ENCODE peak calls at places on chromosomes 5 and 9, in five cellular contexts. K, J, L, C and S are unnamed samples.

GRCh38 chr9:96458226-96458625 is 8.3 kb downstream of the HABP4 start:
- DNase-seq in L (no peak), J (no peak), K (peak), C (no peak), S (no peak)

GRCh38 chr5:5432020-5432707 is 9.7 kb downstream of the ICE1 start:
- DNase-seq in K (no peak), C (peak), L (no peak), J (no peak), S (no peak)

GRCh38 chr5:177133845-177134652 is 476 bp downstream of the NSD1 start:
- DNase-seq in J (no peak), L (peak), C (peak), K (no peak), S (peak)

GRCh38 chr9:82679488-82679887 is 383.5 kb downstream of the RASEF start:
- DNase-seq in L (no peak), K (no peak), J (no peak), C (no peak), S (no peak)

GRCh38 chr9:127897194-127897692 is 2.2 kb downstream of the ST6GALNAC6 start:
- DNase-seq in C (peak), L (peak), J (peak), K (peak), S (peak)

GRCh38 chr5:73668422-73669116 is 42.6 kb downstream of the ARHGEF28 start:
- DNase-seq in J (no peak), K (no peak), L (no peak), C (no peak), S (no peak)

GRCh38 chr5:177520906-177521513 is 4.2 kb upstream of the DDX41 start:
- DNase-seq in K (no peak), C (no peak), J (no peak), L (peak), S (no peak)

GRCh38 chr5:168596927-168597326 is 17.8 kb upstream of the PANK3 start:
- DNase-seq in C (no peak), L (no peak), J (no peak), K (no peak), S (no peak)

GRCh38 chr5:160672521-160672920 is 179.5 kb downstream of the ATP10B start:
- DNase-seq in K (no peak), L (no peak), C (no peak), J (no peak), S (no peak)

GRCh38 chr9:98410185-98410697 is 154.8 kb upstream of the TBC1D2 start:
- DNase-seq in C (peak), J (peak), K (no peak), L (no peak), S (no peak)

GRCh38 chr5:142295084-142295758 is 29.6 kb downstream of the SPRY4 start:
- DNase-seq in C (peak), K (no peak), L (no peak), J (peak), S (no peak)

GRCh38 chr5:66529182-66529581 is 67.0 kb upstream of the MAST4 start:
- DNase-seq in K (no peak), J (no peak), L (no peak), C (no peak), S (no peak)

GRCh38 chr5:136840601-136841000 is 475.3 kb upstream of the TRPC7 start:
- DNase-seq in K (no peak), L (no peak), J (no peak), C (no peak), S (no peak)

GRCh38 chr9:5536684-5537083 is 26.4 kb downstream of the PDCD1LG2 start:
- DNase-seq in C (no peak), L (no peak), J (no peak), K (no peak), S (peak)

GRCh38 chr5:167821096-167821590 is 470.3 kb upstream of the WWC1 start:
- DNase-seq in C (no peak), K (no peak), L (no peak), J (no peak), S (no peak)

GRCh38 chr5:163696270-163696887 is 191.0 kb downstream of the MAT2B start:
- DNase-seq in L (no peak), C (peak), J (peak), K (no peak), S (peak)

GRCh38 chr5:74552101-74552500 is 88.4 kb downstream of the ENC1 start:
- DNase-seq in L (no peak), C (no peak), K (no peak), J (no peak), S (no peak)

GRCh38 chr9:84670106-84670800 is 724 bp downstream of the NTRK2 start:
- DNase-seq in L (peak), K (no peak), C (no peak), J (no peak), S (peak)

GRCh38 chr5:479566-480319 is 36.8 kb downstream of the EXOC3 start:
- DNase-seq in L (no peak), C (no peak), J (no peak), K (no peak), S (no peak)

GRCh38 chr5:148963679-148964078 is 99.2 kb downstream of the SH3TC2 start:
- DNase-seq in C (no peak), L (no peak), K (no peak), J (no peak), S (no peak)

GRCh38 chr5:173778784-173779304 is 109.3 kb upstream of the CPEB4 start:
- DNase-seq in L (no peak), K (no peak), J (no peak), C (peak), S (no peak)

GRCh38 chr9:112711050-112711689 is 6.7 kb downstream of the INIP start:
- DNase-seq in C (peak), L (no peak), K (no peak), J (no peak), S (no peak)

GRCh38 chr9:132035679-132036078 is 44.0 kb downstream of the MED27 start:
- DNase-seq in C (no peak), K (no peak), L (no peak), J (no peak), S (no peak)

GRCh38 chr5:144812770-144813169 is 642.1 kb downstream of the KCTD16 start:
- DNase-seq in J (no peak), L (no peak), K (no peak), C (peak), S (no peak)

GRCh38 chr5:176711883-176712282 is 64.6 kb downstream of the TSPAN17 start:
- DNase-seq in J (no peak), K (no peak), C (no peak), L (no peak), S (no peak)

GRCh38 chr5:125967576-125967975 is 455.6 kb upstream of the GRAMD2B start:
- DNase-seq in J (no peak), L (no peak), C (no peak), K (no peak), S (no peak)

GRCh38 chr9:122191519-122191918 is 31.8 kb downstream of the MORN5 start:
- DNase-seq in K (no peak), L (no peak), J (no peak), C (no peak), S (no peak)

GRCh38 chr5:141513021-141513626 is 24.2 kb downstream of the PCDHGC5 start:
- DNase-seq in J (no peak), C (peak), K (no peak), L (no peak), S (no peak)

GRCh38 chr9:130185494-130186005 is 13.3 kb downstream of the NCS1 start:
- DNase-seq in L (no peak), K (no peak), C (peak), J (no peak), S (no peak)

GRCh38 chr9:69397384-69398214 is 72.6 kb downstream of the ENTREP1 start:
- DNase-seq in K (no peak), L (no peak), C (no peak), J (no peak), S (no peak)

GRCh38 chr9:84851935-84852585 is 182.5 kb downstream of the NTRK2 start:
- DNase-seq in L (no peak), J (peak), C (peak), K (peak), S (no peak)

GRCh38 chr5:157324237-157324636 is 58.3 kb downstream of the CYFIP2 start:
- DNase-seq in J (no peak), L (no peak), K (no peak), C (peak), S (no peak)
- TF ChIP-seq CTCF in J (no peak), L (no peak), K (peak), C (peak), S (peak)

GRCh38 chr9:12989669-12990068 is 214.8 kb downstream of the LURAP1L start:
- DNase-seq in L (no peak), J (no peak), C (peak), K (no peak), S (no peak)

GRCh38 chr9:12993432-12993831 is 218.6 kb downstream of the LURAP1L start:
- DNase-seq in C (peak), L (no peak), K (no peak), J (no peak), S (no peak)

GRCh38 chr9:12988259-12988658 is 213.4 kb downstream of the LURAP1L start:
- DNase-seq in L (no peak), C (peak), J (no peak), K (no peak), S (no peak)
- TF ChIP-seq CTCF in L (no peak), C (no peak), J (peak), K (peak), S (no peak)

GRCh38 chr5:150153483-150153882 is 2.2 kb downstream of the PDGFRB start:
- DNase-seq in J (no peak), K (no peak), L (no peak), C (no peak), S (no peak)

GRCh38 chr5:150155258-150156032 is at the start of gene PDGFRB:
- DNase-seq in C (peak), J (peak), L (peak), K (peak), S (peak)

GRCh38 chr5:150156033-150156381 is 362 bp upstream of the PDGFRB start:
- DNase-seq in J (peak), C (no peak), K (no peak), L (no peak), S (no peak)

GRCh38 chr5:150153957-150154617 is 1.6 kb downstream of the PDGFRB start:
- DNase-seq in K (no peak), C (peak), J (no peak), L (no peak), S (no peak)

GRCh38 chr5:150154618-150155134 is 969 bp downstream of the PDGFRB start:
- DNase-seq in J (no peak), K (no peak), L (no peak), C (peak), S (no peak)
- TF ChIP-seq CTCF in J (no peak), K (peak), L (no peak), C (peak), S (no peak)

DNA sequence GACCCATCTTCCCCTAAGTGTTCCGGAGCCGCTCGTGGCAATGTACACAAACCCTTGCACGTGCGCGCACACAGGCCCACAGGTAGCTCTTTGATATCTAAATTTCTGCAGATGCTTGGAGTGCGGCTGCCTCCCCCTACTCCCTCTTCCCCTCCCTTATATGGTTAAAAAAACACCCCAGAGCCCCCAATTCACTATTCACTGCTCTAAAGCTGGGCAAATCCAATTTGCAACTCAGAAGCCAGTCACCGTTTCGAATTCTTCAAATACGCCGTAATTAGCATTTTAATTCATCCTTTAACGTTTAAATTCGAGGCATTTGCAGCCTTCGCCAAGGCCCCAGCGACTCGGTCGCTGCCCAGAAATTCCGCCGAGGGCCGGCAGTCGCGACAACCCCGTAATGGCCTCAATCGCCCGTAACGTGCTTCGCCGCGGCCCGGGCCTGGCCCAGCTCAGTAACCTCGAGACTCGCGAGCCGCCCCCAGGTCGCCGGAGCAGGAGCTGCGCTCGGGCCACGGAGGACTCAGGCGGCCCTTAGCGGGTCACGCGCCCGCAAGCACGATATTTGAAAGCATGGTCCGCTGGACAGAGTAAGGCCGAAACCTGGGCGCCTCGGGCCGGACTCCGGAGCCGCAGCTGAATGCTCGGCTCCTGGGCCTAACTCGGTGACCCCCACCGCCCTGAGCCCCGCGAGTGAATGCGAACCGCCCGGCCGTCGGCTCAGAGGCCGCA is 1.3 kb downstream of the IRX2 start:
- DNase-seq in L (no peak), C (no peak), K (no peak), J (no peak), S (no peak)
- TF ChIP-seq CTCF in L (no peak), C (no peak), K (no peak), J (no peak), S (no peak)

GRCh38 chr5:1883120-1883924 is 597 bp upstream of the IRX4 start:
- DNase-seq in K (no peak), C (no peak), L (peak), J (no peak), S (no peak)
- TF ChIP-seq CTCF in K (peak), C (peak), L (no peak), J (peak), S (no peak)